ENCODE peak calls at places on chromosomes 16 and 17, in eight cellular contexts. One of them, this sample, is unnamed.

GRCh38 chr16:85151603-85152413 is 39.5 kb upstream of the CIBAR2 start:
- DNase-seq in pancreas: peak
- DNase-seq in PC-3: peak
- DNase-seq in tibial artery: peak
- DNase-seq in heart right ventricle: peak
- DNase-seq in mammary epithelial cell: peak
- DNase-seq in BE2C: peak
- DNase-seq in colonic mucosa: peak
- DNase-seq in this sample: no peak

GRCh38 chr17:27456681-27457404 is 595 bp downstream of the KSR1 start:
- DNase-seq in pancreas: peak
- DNase-seq in PC-3: no peak
- DNase-seq in tibial artery: no peak
- DNase-seq in heart right ventricle: peak
- DNase-seq in mammary epithelial cell: no peak
- DNase-seq in BE2C: peak
- DNase-seq in colonic mucosa: no peak
- DNase-seq in this sample: no peak

GRCh38 chr17:1591474-1592090 is 29.0 kb upstream of the PITPNA start:
- DNase-seq in pancreas: no peak
- DNase-seq in PC-3: no peak
- DNase-seq in tibial artery: no peak
- DNase-seq in heart right ventricle: no peak
- DNase-seq in mammary epithelial cell: no peak
- DNase-seq in BE2C: no peak
- DNase-seq in colonic mucosa: no peak
- DNase-seq in this sample: no peak

GRCh38 chr17:80287806-80288579 is 27.3 kb downstream of the RNF213 start:
- DNase-seq in pancreas: no peak
- DNase-seq in PC-3: no peak
- DNase-seq in tibial artery: no peak
- DNase-seq in heart right ventricle: no peak
- DNase-seq in mammary epithelial cell: no peak
- DNase-seq in BE2C: no peak
- DNase-seq in colonic mucosa: no peak
- DNase-seq in this sample: no peak

GRCh38 chr17:70314506-70314905 is 145.2 kb downstream of the KCNJ2 start:
- DNase-seq in pancreas: no peak
- DNase-seq in PC-3: no peak
- DNase-seq in tibial artery: no peak
- DNase-seq in heart right ventricle: no peak
- DNase-seq in mammary epithelial cell: no peak
- DNase-seq in BE2C: peak
- DNase-seq in colonic mucosa: no peak
- DNase-seq in this sample: no peak

GRCh38 chr17:67471118-67471517 is 94.0 kb downstream of the PITPNC1 start:
- DNase-seq in pancreas: no peak
- DNase-seq in PC-3: no peak
- DNase-seq in tibial artery: no peak
- DNase-seq in heart right ventricle: no peak
- DNase-seq in mammary epithelial cell: no peak
- DNase-seq in BE2C: no peak
- DNase-seq in colonic mucosa: no peak
- DNase-seq in this sample: no peak

GRCh38 chr17:83091257-83092141 is 12.1 kb downstream of the METRNL start:
- DNase-seq in pancreas: peak
- DNase-seq in PC-3: peak
- DNase-seq in tibial artery: no peak
- DNase-seq in heart right ventricle: no peak
- DNase-seq in mammary epithelial cell: no peak
- DNase-seq in BE2C: no peak
- DNase-seq in colonic mucosa: peak
- DNase-seq in this sample: no peak

GRCh38 chr17:69555056-69555455 is 140.6 kb downstream of the MAP2K6 start:
- DNase-seq in pancreas: no peak
- DNase-seq in PC-3: peak
- DNase-seq in tibial artery: no peak
- DNase-seq in heart right ventricle: no peak
- DNase-seq in mammary epithelial cell: no peak
- DNase-seq in BE2C: no peak
- DNase-seq in colonic mucosa: no peak
- DNase-seq in this sample: no peak

GRCh38 chr16:82630688-82631087 is 3.9 kb downstream of the CDH13 start:
- DNase-seq in pancreas: no peak
- DNase-seq in PC-3: peak
- DNase-seq in tibial artery: no peak
- DNase-seq in heart right ventricle: no peak
- DNase-seq in mammary epithelial cell: no peak
- DNase-seq in BE2C: no peak
- DNase-seq in colonic mucosa: no peak
- DNase-seq in this sample: no peak

GRCh38 chr17:47729486-47729885 is 3.5 kb upstream of the TBX21 start:
- DNase-seq in pancreas: no peak
- DNase-seq in PC-3: no peak
- DNase-seq in tibial artery: no peak
- DNase-seq in heart right ventricle: no peak
- DNase-seq in mammary epithelial cell: no peak
- DNase-seq in BE2C: peak
- DNase-seq in colonic mucosa: no peak
- DNase-seq in this sample: no peak

GRCh38 chr16:52547001-52547833 is at the start of gene TOX3:
- DNase-seq in pancreas: peak
- DNase-seq in PC-3: no peak
- DNase-seq in tibial artery: no peak
- DNase-seq in heart right ventricle: no peak
- DNase-seq in mammary epithelial cell: no peak
- DNase-seq in BE2C: peak
- DNase-seq in colonic mucosa: peak
- DNase-seq in this sample: no peak

GRCh38 chr17:83136931-83137330 is 57.5 kb downstream of the METRNL start:
- DNase-seq in pancreas: no peak
- DNase-seq in PC-3: no peak
- DNase-seq in tibial artery: no peak
- DNase-seq in heart right ventricle: no peak
- DNase-seq in mammary epithelial cell: no peak
- DNase-seq in BE2C: no peak
- DNase-seq in colonic mucosa: peak
- DNase-seq in this sample: no peak

GRCh38 chr17:19335951-19336631 is 26.4 kb downstream of the B9D1 start:
- DNase-seq in pancreas: no peak
- DNase-seq in PC-3: no peak
- DNase-seq in tibial artery: no peak
- DNase-seq in heart right ventricle: no peak
- DNase-seq in mammary epithelial cell: no peak
- DNase-seq in BE2C: no peak
- DNase-seq in colonic mucosa: no peak
- DNase-seq in this sample: no peak

GRCh38 chr17:31433091-31433790 is 41.8 kb downstream of the RAB11FIP4 start:
- DNase-seq in pancreas: no peak
- DNase-seq in PC-3: no peak
- DNase-seq in tibial artery: no peak
- DNase-seq in heart right ventricle: no peak
- DNase-seq in mammary epithelial cell: no peak
- DNase-seq in BE2C: no peak
- DNase-seq in colonic mucosa: no peak
- DNase-seq in this sample: no peak

GRCh38 chr16:27245276-27246231 is 23.0 kb downstream of the NSMCE1 start:
- DNase-seq in pancreas: no peak
- DNase-seq in PC-3: peak
- DNase-seq in tibial artery: peak
- DNase-seq in heart right ventricle: no peak
- DNase-seq in mammary epithelial cell: no peak
- DNase-seq in BE2C: no peak
- DNase-seq in colonic mucosa: no peak
- DNase-seq in this sample: no peak

GRCh38 chr16:68219708-68220378 is 16.1 kb downstream of the ESRP2 start:
- DNase-seq in pancreas: no peak
- DNase-seq in PC-3: no peak
- DNase-seq in tibial artery: no peak
- DNase-seq in heart right ventricle: no peak
- DNase-seq in mammary epithelial cell: no peak
- DNase-seq in BE2C: no peak
- DNase-seq in colonic mucosa: no peak
- DNase-seq in this sample: no peak

GRCh38 chr16:25018972-25019617 is 3.9 kb upstream of the ARHGAP17 start:
- DNase-seq in pancreas: no peak
- DNase-seq in PC-3: no peak
- DNase-seq in tibial artery: no peak
- DNase-seq in heart right ventricle: no peak
- DNase-seq in mammary epithelial cell: no peak
- DNase-seq in BE2C: no peak
- DNase-seq in colonic mucosa: no peak
- DNase-seq in this sample: no peak

GRCh38 chr16:71915350-71915749 is 20.0 kb downstream of the IST1 start:
- DNase-seq in pancreas: no peak
- DNase-seq in PC-3: no peak
- DNase-seq in tibial artery: no peak
- DNase-seq in heart right ventricle: no peak
- DNase-seq in mammary epithelial cell: no peak
- DNase-seq in BE2C: no peak
- DNase-seq in colonic mucosa: no peak
- DNase-seq in this sample: no peak

GRCh38 chr16:50267651-50268050 is 1.3 kb downstream of the ADCY7 start:
- DNase-seq in pancreas: no peak
- DNase-seq in PC-3: no peak
- DNase-seq in tibial artery: no peak
- DNase-seq in heart right ventricle: no peak
- DNase-seq in mammary epithelial cell: no peak
- DNase-seq in BE2C: peak
- DNase-seq in colonic mucosa: peak
- DNase-seq in this sample: no peak
- H3K4me3 ChIP-seq in pancreas: no peak
- H3K4me3 ChIP-seq in PC-3: no peak
- H3K4me3 ChIP-seq in tibial artery: no peak
- H3K4me3 ChIP-seq in heart right ventricle: peak
- H3K4me3 ChIP-seq in mammary epithelial cell: no peak
- H3K4me3 ChIP-seq in BE2C: no peak
- H3K4me3 ChIP-seq in colonic mucosa: peak
- H3K4me3 ChIP-seq in this sample: peak

GRCh38 chr16:5918553-5919127 is 821.0 kb upstream of the EEF2KMT start:
- DNase-seq in pancreas: no peak
- DNase-seq in PC-3: no peak
- DNase-seq in tibial artery: no peak
- DNase-seq in heart right ventricle: no peak
- DNase-seq in mammary epithelial cell: no peak
- DNase-seq in BE2C: no peak
- DNase-seq in colonic mucosa: peak
- DNase-seq in this sample: no peak
- TF ChIP-seq CTCF in pancreas: no peak
- TF ChIP-seq CTCF in PC-3: no peak
- TF ChIP-seq CTCF in tibial artery: no peak
- TF ChIP-seq CTCF in heart right ventricle: no peak
- TF ChIP-seq CTCF in mammary epithelial cell: no peak
- TF ChIP-seq CTCF in BE2C: no peak
- TF ChIP-seq CTCF in colonic mucosa: peak
- TF ChIP-seq CTCF in this sample: no peak

DNA sequence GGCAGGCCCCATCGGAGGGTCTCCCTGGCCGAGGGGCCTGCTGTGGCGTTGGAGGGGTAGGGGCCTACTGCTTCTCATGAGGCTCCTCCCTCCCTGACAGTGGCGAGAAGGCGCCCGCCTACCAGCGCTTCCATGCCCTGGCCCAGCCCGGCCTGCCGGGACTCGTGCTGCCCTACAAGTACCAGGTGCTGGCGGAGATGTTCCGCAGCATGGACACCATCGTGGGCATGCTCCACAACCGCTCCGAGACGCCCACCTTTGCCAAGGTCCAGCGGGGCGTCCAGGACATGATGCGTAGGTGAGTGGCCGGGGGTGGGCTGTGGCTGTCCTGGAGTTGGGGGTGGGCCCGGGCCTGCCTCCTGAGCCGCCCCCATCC is 1.7 kb downstream of the CDT1 start:
- DNase-seq in pancreas: no peak
- DNase-seq in PC-3: no peak
- DNase-seq in tibial artery: no peak
- DNase-seq in heart right ventricle: no peak
- DNase-seq in mammary epithelial cell: no peak
- DNase-seq in BE2C: no peak
- DNase-seq in colonic mucosa: no peak
- DNase-seq in this sample: no peak
- H3K4me3 ChIP-seq in pancreas: no peak
- H3K4me3 ChIP-seq in PC-3: peak
- H3K4me3 ChIP-seq in tibial artery: no peak
- H3K4me3 ChIP-seq in heart right ventricle: no peak
- H3K4me3 ChIP-seq in mammary epithelial cell: peak
- H3K4me3 ChIP-seq in BE2C: peak
- H3K4me3 ChIP-seq in colonic mucosa: no peak
- H3K4me3 ChIP-seq in this sample: peak

GRCh38 chr17:5286846-5287245 is 4.8 kb downstream of the RABEP1 start:
- DNase-seq in pancreas: no peak
- DNase-seq in PC-3: no peak
- DNase-seq in tibial artery: no peak
- DNase-seq in heart right ventricle: no peak
- DNase-seq in mammary epithelial cell: no peak
- DNase-seq in BE2C: peak
- DNase-seq in colonic mucosa: no peak
- DNase-seq in this sample: no peak

GRCh38 chr17:5283531-5284315 is 1.6 kb downstream of the RABEP1 start:
- DNase-seq in pancreas: no peak
- DNase-seq in PC-3: peak
- DNase-seq in tibial artery: no peak
- DNase-seq in heart right ventricle: no peak
- DNase-seq in mammary epithelial cell: peak
- DNase-seq in BE2C: no peak
- DNase-seq in colonic mucosa: no peak
- DNase-seq in this sample: no peak

GRCh38 chr17:5282639-5283217 is 644 bp downstream of the RABEP1 start:
- DNase-seq in pancreas: no peak
- DNase-seq in PC-3: no peak
- DNase-seq in tibial artery: no peak
- DNase-seq in heart right ventricle: peak
- DNase-seq in mammary epithelial cell: peak
- DNase-seq in BE2C: peak
- DNase-seq in colonic mucosa: peak
- DNase-seq in this sample: no peak

DNA sequence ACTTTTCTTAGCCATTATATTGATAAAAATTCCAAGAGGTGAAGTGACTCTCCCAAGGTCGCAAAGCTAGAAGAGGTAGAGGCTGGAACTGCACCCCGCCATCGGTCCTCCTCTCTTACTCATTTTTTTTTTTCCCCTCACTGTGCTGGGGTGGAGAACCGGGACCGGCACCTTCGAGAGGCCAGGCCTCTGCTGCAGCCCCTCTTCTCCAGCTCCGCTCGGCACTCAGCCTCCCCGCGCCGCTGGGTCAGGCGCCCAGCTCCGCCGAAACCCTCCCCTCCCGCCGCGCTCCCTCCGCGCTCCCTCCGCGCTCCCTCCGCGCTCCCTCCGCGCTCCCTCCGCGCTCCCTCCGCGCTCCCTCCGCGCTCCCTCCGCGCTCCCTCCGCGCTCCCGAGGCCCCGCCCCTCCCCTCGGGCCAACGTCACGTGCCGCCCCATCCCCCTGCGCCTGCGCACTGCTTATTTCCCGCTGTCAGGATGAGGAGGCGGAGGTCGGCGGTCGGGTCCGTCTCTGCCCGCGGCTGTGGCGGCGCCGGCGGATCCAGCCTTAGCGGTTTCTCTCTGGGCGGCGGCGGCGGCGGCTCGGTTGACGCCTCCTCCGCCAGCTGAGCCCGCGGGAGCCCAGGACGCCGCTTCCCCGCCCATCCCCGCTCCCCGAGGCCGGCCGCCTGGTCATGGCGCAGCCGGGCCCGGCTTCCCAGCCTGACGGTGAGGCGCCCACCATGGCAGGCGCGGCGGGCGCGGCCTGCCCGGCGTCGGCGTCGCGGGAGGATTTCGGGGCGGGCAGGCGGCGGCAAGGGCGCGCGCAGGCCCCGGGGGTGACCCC is at the start of gene RABEP1:
- DNase-seq in pancreas: peak
- DNase-seq in PC-3: peak
- DNase-seq in tibial artery: peak
- DNase-seq in heart right ventricle: peak
- DNase-seq in mammary epithelial cell: peak
- DNase-seq in BE2C: peak
- DNase-seq in colonic mucosa: peak
- DNase-seq in this sample: peak
- TF ChIP-seq CTCF in pancreas: no peak
- TF ChIP-seq CTCF in PC-3: no peak
- TF ChIP-seq CTCF in tibial artery: peak
- TF ChIP-seq CTCF in heart right ventricle: peak
- TF ChIP-seq CTCF in mammary epithelial cell: peak
- TF ChIP-seq CTCF in BE2C: no peak
- TF ChIP-seq CTCF in colonic mucosa: no peak
- TF ChIP-seq CTCF in this sample: peak